ENCODE peak calls at places on chromosomes 2 and 18, in seven cellular contexts. V is fibroblast of lung; A is A172; F is AML-193; I is endothelial cell; C is HFFc6; R is stimulated activated CD4-positive, alpha-beta T cell treated with anti-CD3 and anti-CD28 coated beads, Interleukin-15, amount 100 ng/mL, for 1 hour. Z is an unnamed sample.

GRCh38 chr2:191319181-191319580 is 74.0 kb downstream of the MYO1B start:
- DNase-seq in V (peak; percentile 48), A (peak; percentile 53), F (no peak), I (no peak), C (peak; percentile 61), R (no peak), Z (peak; percentile 77)

GRCh38 chr2:48912110-48912509 is 156.6 kb upstream of the LHCGR start:
- DNase-seq in V (no peak), A (no peak), F (no peak), I (no peak), C (no peak), R (no peak), Z (no peak)

GRCh38 chr18:61414116-61414515 is 80.9 kb downstream of the CDH20 start:
- DNase-seq in V (no peak), A (no peak), F (no peak), I (no peak), C (no peak), R (no peak), Z (no peak)

GRCh38 chr2:197327776-197328169 is 17.2 kb upstream of the ANKRD44 start:
- DNase-seq in V (no peak), A (no peak), F (no peak), I (no peak), C (no peak), R (no peak), Z (no peak)

GRCh38 chr2:172710584-172711024 is 25.0 kb upstream of the RAPGEF4 start:
- DNase-seq in V (peak; percentile 90), A (peak; percentile 71), F (peak; percentile 54), I (peak; percentile 47), C (peak; percentile 90), R (no peak), Z (peak; percentile 96)

GRCh38 chr2:129922571-129923264 is 56.7 kb upstream of the RAB6C start:
- DNase-seq in V (no peak), A (no peak), F (no peak), I (no peak), C (no peak), R (no peak), Z (no peak)

GRCh38 chr2:116095636-116096035 is 1653.2 kb downstream of the DPP10 start:
- DNase-seq in V (no peak), A (no peak), F (no peak), I (no peak), C (no peak), R (no peak), Z (no peak)

GRCh38 chr2:108613261-108614042 is 79.2 kb downstream of the LIMS1 start:
- DNase-seq in V (no peak), A (no peak), F (no peak), I (no peak), C (no peak), R (no peak), Z (peak; percentile 22)

GRCh38 chr18:79912409-79912991 is 39.0 kb downstream of the SLC66A2 start:
- DNase-seq in V (peak; percentile 17), A (no peak), F (no peak), I (no peak), C (no peak), R (no peak), Z (no peak)

GRCh38 chr2:164782323-164782722 is 59.3 kb downstream of the COBLL1 start:
- DNase-seq in V (peak; percentile 41), A (no peak), F (no peak), I (no peak), C (no peak), R (no peak), Z (no peak)

Z was measured in PC-3.